ENCODE peak calls at places on chromosome 2, in ten cellular contexts. Y is right cardiac atrium, J is fibroblast of mammary gland, H is psoas muscle, G is epithelial cell of esophagus, E is coronary artery, Q is uterus, N is body of pancreas, O is cardiac muscle cell, D is HepG2. R is an unnamed sample.
A peak's percentile ranks its signal among the peaks of the same experiment; 100 is the strongest.

GRCh38 chr2:28779020-28779419 is 27.4 kb downstream of the PPP1CB start:
- DNase-seq in Y (no peak), J (no peak), H (no peak), G (no peak), E (no peak), Q (no peak), N (no peak), O (no peak), D (no peak), R (no peak)

GRCh38 chr2:14642499-14642898 is 10.0 kb downstream of the LRATD1 start:
- DNase-seq in Y (no peak), J (no peak), H (no peak), G (no peak), E (no peak), Q (no peak), N (no peak), O (no peak), D (no peak), R (no peak)

GRCh38 chr2:100217323-100217722 is 74.9 kb upstream of the AFF3 start:
- DNase-seq in Y (no peak), J (no peak), H (no peak), G (no peak), E (no peak), Q (no peak), N (no peak), O (no peak), D (no peak), R (no peak)

GRCh38 chr2:27831279-27832050 is 58.7 kb downstream of the RBKS start:
- DNase-seq in Y (no peak), J (peak; percentile 57), H (no peak), G (no peak), E (no peak), Q (no peak), N (no peak), O (no peak), D (no peak), R (no peak)

GRCh38 chr2:27369471-27370025 is 590 bp downstream of the EIF2B4 start:
- DNase-seq in Y (no peak), J (peak; percentile 59), H (no peak), G (peak; percentile 60), E (peak; percentile 82), Q (no peak), N (peak; percentile 63), O (no peak), D (no peak), R (peak; percentile 57)

GRCh38 chr2:152038451-152038958 is 60.3 kb downstream of the CACNB4 start:
- DNase-seq in Y (peak; percentile 61), J (no peak), H (peak; percentile 53), G (no peak), E (no peak), Q (no peak), N (peak; percentile 16), O (no peak), D (no peak), R (no peak)

GRCh38 chr2:55175254-55176093 is 56.6 kb downstream of the CLHC1 start:
- DNase-seq in Y (no peak), J (peak; percentile 86), H (no peak), G (peak; percentile 69), E (no peak), Q (no peak), N (no peak), O (peak; percentile 50), D (peak; percentile 41), R (peak; percentile 80)

GRCh38 chr2:73034661-73035374 is 36.7 kb downstream of the SFXN5 start:
- DNase-seq in Y (no peak), J (no peak), H (no peak), G (no peak), E (no peak), Q (no peak), N (peak; percentile 35), O (no peak), D (no peak), R (no peak)

GRCh38 chr2:135022952-135023880 is 24.0 kb downstream of the MAP3K19 start:
- DNase-seq in Y (no peak), J (no peak), H (no peak), G (no peak), E (no peak), Q (no peak), N (no peak), O (no peak), D (no peak), R (no peak)

GRCh38 chr2:135029481-135030134 is 17.6 kb downstream of the MAP3K19 start:
- DNase-seq in Y (no peak), J (no peak), H (no peak), G (no peak), E (no peak), Q (no peak), N (no peak), O (no peak), D (no peak), R (no peak)

GRCh38 chr2:135021618-135022017 is 25.6 kb downstream of the MAP3K19 start:
- DNase-seq in Y (no peak), J (no peak), H (no peak), G (no peak), E (no peak), Q (no peak), N (no peak), O (no peak), D (no peak), R (no peak)

DNA sequence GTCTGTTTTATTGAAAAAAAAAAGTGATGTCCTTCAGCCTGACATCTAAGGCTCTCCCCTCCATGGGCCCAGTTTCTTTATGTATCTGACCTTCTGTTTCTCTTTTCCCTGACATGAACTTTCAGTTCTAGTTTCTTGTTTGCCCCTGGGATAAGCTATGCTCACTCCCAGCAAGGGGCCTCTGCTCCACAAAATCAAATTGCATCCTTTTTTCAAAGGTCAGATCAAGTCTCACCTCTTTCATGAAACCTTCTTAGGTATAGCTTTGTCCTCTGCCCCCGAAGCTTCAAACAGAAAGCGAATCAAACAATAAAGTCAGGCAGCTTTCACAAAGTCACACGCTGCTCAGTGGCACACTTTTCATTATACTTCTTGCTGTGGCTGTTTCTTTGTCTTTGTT is 23.4 kb downstream of the MAP3K19 start:
- DNase-seq in Y (no peak), J (no peak), H (no peak), G (no peak), E (no peak), Q (no peak), N (no peak), O (no peak), D (no peak), R (no peak)
- H3K4me3 ChIP-seq in Y (no peak overlapping the region), J (no peak overlapping the region), H (no peak overlapping the region), G (no peak overlapping the region), E (no peak overlapping the region), Q (no peak overlapping the region), N (no peak overlapping the region), O (no peak overlapping the region), D (no peak overlapping the region), R (no peak overlapping the region)

DNA sequence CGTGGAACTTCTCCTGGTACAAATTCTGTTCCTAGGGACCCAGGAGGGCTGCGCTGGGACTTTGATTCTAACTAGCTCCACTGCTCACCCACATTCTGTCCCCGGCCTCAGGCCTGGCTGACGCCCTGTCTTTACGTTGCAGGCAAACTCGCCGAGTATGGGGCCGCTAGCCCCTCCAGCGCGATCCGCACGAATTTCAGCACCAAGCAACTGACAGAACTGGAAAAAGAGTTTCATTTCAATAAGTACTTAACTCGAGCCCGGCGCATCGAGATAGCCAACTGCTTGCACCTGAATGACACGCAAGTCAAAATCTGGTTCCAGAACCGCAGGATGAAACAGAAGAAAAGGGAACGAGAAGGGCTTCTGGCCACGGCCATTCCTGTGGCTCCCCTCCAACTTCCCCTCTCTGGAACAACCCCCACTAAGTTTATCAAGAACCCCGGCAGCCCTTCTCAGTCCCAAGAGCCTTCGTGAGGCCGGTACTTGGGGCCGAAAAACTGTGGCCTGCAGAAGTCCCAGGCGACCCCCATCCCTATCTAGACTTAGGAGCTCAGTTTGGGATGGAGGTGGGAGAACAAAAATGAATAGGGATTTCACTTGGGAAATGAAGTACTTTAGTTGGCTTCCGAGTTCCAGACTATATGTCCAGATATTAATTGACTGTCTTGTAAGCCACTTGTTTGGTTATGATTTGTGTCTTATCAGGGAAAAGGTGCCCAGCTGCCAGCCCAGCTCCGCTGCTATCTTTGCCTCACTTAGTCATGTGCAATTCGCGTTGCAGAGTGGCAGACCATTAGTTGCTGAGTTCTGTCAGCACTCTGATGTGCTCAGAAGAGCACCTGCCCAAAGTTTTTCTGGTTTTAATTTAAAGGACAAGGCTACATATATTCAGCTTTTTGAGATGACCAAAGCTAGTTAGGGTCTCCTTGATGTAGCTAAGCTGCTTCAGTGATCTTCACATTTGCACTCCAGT is 1.5 kb downstream of the HOXD1 start:
- DNase-seq in Y (no peak), J (no peak), H (no peak), G (no peak), E (no peak), Q (no peak), N (no peak), O (peak; percentile 35), D (no peak), R (no peak)
- H3K4me3 ChIP-seq in Y (no peak overlapping the region), J (no peak overlapping the region), H (peak overlapping the region; percentile 85), G (no peak overlapping the region), E (peak overlapping the region; percentile 88), Q (peak overlapping the region; percentile 82), N (no peak overlapping the region), O (peak overlapping the region; percentile 6), D (peak overlapping the region; percentile 59), R (no peak overlapping the region)

DNA sequence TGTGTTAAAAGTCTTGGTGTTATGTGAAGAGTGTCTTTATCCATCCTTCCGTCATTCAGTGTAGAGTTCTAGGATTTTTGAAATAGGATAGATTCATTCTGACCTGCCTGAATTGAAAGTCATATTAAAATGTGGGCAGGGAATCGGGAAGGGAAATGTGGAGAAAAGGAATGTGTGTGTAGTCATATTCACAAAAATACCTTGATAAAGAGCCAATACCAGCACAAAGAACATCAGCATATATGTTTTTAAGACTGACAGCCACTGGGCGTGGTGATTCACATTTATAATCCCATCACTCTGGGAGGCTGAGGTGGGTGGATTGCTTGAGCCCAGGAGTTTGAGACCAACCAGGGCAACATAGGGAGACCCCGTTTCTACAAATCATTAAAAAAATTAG is 188.1 kb downstream of the CAMKMT start:
- DNase-seq in Y (no peak), J (peak; percentile 50), H (no peak), G (peak; percentile 51), E (no peak), Q (no peak), N (no peak), O (no peak), D (no peak), R (no peak)
- H3K4me3 ChIP-seq in Y (no peak overlapping the region), J (no peak overlapping the region), H (no peak overlapping the region), G (no peak overlapping the region), E (no peak overlapping the region), Q (no peak overlapping the region), N (no peak overlapping the region), O (no peak overlapping the region), D (no peak overlapping the region), R (no peak overlapping the region)

GRCh38 chr2:107430596-107431266 is 396.0 kb upstream of the RGPD4 start:
- DNase-seq in Y (no peak), J (no peak), H (no peak), G (no peak), E (no peak), Q (no peak), N (no peak), O (no peak), D (no peak), R (no peak)

GRCh38 chr2:107428781-107429180 is 397.9 kb upstream of the RGPD4 start:
- DNase-seq in Y (no peak), J (no peak), H (no peak), G (peak; percentile 35), E (no peak), Q (no peak), N (no peak), O (no peak), D (no peak), R (no peak)

DNA sequence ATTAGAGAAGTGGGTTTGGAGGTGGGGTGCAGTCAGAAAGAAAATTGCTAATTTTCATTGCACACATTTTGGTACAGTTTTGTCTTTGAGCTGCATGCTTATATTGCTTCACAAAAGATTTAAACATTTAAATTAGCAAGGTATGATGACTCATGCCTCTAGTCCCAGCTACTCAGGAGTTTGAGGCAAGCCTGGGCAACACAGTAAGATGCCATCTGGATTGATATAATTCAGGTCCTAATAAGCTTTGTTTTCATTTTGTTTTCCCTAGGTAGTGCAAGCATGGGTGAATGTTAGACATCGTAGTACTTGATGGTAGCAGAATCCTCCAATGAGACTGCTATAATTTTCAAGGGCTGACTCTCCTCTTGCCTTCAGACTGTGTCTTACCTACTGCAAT is 396.7 kb upstream of the RGPD4 start:
- DNase-seq in Y (no peak), J (no peak), H (no peak), G (peak; percentile 62), E (no peak), Q (no peak), N (no peak), O (no peak), D (no peak), R (no peak)
- H3K4me3 ChIP-seq in Y (no peak overlapping the region), J (no peak overlapping the region), H (no peak overlapping the region), G (no peak overlapping the region), E (no peak overlapping the region), Q (no peak overlapping the region), N (no peak overlapping the region), O (no peak overlapping the region), D (no peak overlapping the region), R (no peak overlapping the region)

R was measured in fibroblast of villous mesenchyme.